ENCODE peak calls at places on chromosomes 6 and 20, in ten cellular contexts. O is tibial artery; P is left ventricle myocardium inferior; C is esophagus squamous epithelium; R is IMR-90; F is CD8-positive, alpha-beta T cell; X is heart left ventricle; J is endothelial cell of umbilical vein; I is neural progenitor cell; Y is psoas muscle. Z is an unnamed sample.

GRCh38 chr6:15246217-15247211 is 645 bp downstream of the JARID2 start:
- DNase-seq in R (peak; percentile 49), F (no peak), P (no peak), O (no peak), I (peak; percentile 43), C (no peak), J (no peak), X (no peak), Y (no peak), Z (no peak)

GRCh38 chr20:36311141-36311853 is 5.2 kb downstream of the DLGAP4 start:
- DNase-seq in X (no peak), R (no peak), O (no peak), F (no peak), C (no peak), I (no peak), J (no peak), Y (no peak), P (no peak), Z (peak; percentile 39)

GRCh38 chr20:33554914-33555420 is 65.1 kb downstream of the CBFA2T2 start:
- DNase-seq in J (peak; percentile 94), C (no peak), O (no peak), Y (no peak), P (no peak), F (no peak), R (peak; percentile 99), I (peak; percentile 33), X (no peak), Z (no peak)

GRCh38 chr6:127855542-127856159 is 45.2 kb downstream of the THEMIS start:
- DNase-seq in F (no peak), R (peak; percentile 45), J (peak; percentile 61), C (no peak), I (peak; percentile 18), Y (no peak), X (no peak), P (no peak), O (no peak), Z (no peak)

GRCh38 chr6:25968769-25969168 is 6.2 kb downstream of the TRIM38 start:
- DNase-seq in F (no peak), O (no peak), P (no peak), X (no peak), J (no peak), I (no peak), R (peak; percentile 17), C (no peak), Y (peak; percentile 17), Z (no peak)

GRCh38 chr6:120211955-120212792 is 862.6 kb upstream of the MAN1A1 start:
- DNase-seq in R (no peak), J (no peak), X (no peak), P (no peak), Y (no peak), C (no peak), I (no peak), O (no peak), F (no peak), Z (no peak)

GRCh38 chr20:10637062-10637559 is 36.7 kb downstream of the JAG1 start:
- DNase-seq in O (peak; percentile 79), P (no peak), F (no peak), Y (peak; percentile 55), C (no peak), I (no peak), J (no peak), R (peak; percentile 77), X (no peak), Z (peak; percentile 37)

GRCh38 chr6:1686117-1687098 is 76.7 kb downstream of the FOXC1 start:
- DNase-seq in F (no peak), X (no peak), J (peak; percentile 71), P (peak; percentile 21), I (no peak), R (peak; percentile 96), Y (peak; percentile 23), O (peak; percentile 44), C (no peak), Z (peak; percentile 86)

GRCh38 chr20:20641783-20642182 is 70.7 kb downstream of the RALGAPA2 start:
- DNase-seq in Y (no peak), P (no peak), X (no peak), C (no peak), I (no peak), O (no peak), J (no peak), F (no peak), R (no peak), Z (no peak)

GRCh38 chr6:77822265-77822664 is 169.4 kb downstream of the MEI4 start:
- DNase-seq in P (no peak), F (no peak), R (no peak), C (no peak), I (no peak), J (no peak), X (no peak), O (no peak), Y (no peak), Z (no peak)

GRCh38 chr6:56475736-56476457 is 166.8 kb downstream of the DST start:
- DNase-seq in C (no peak), F (no peak), Y (no peak), I (no peak), R (peak; percentile 71), P (peak; percentile 20), X (peak; percentile 55), J (peak; percentile 74), O (no peak), Z (no peak)

GRCh38 chr20:59164681-59165388 is 1.2 kb downstream of the ZNF831 start:
- DNase-seq in P (no peak), O (no peak), J (no peak), R (no peak), Y (no peak), I (no peak), X (no peak), F (no peak), C (no peak), Z (peak; percentile 52)

GRCh38 chr20:60123652-60124051 is 165.4 kb downstream of the CDH26 start:
- DNase-seq in P (no peak), I (no peak), Y (no peak), F (no peak), X (no peak), O (no peak), J (no peak), C (no peak), R (no peak), Z (no peak)

GRCh38 chr6:149499066-149499465 is 14.3 kb upstream of the ZC3H12D start:
- DNase-seq in I (no peak), J (peak; percentile 57), P (no peak), R (peak; percentile 98), O (no peak), Y (no peak), F (no peak), C (no peak), X (no peak), Z (no peak)

GRCh38 chr6:105272783-105273182 is 93.0 kb upstream of the POPDC3 start:
- DNase-seq in R (peak; percentile 44), Y (peak; percentile 25), P (no peak), F (no peak), O (no peak), J (peak; percentile 24), X (no peak), I (peak; percentile 19), C (no peak), Z (no peak)

GRCh38 chr6:168217880-168218537 is 101.6 kb downstream of the DACT2 start:
- DNase-seq in F (no peak), R (no peak), I (no peak), J (no peak), X (no peak), O (no peak), C (no peak), Y (no peak), P (no peak), Z (peak; percentile 61)

GRCh38 chr6:81761197-81761596 is 8.7 kb upstream of the TENT5A start:
- DNase-seq in F (no peak), R (peak; percentile 62), X (no peak), Y (no peak), I (no peak), O (no peak), P (no peak), J (peak; percentile 27), C (no peak), Z (no peak)

GRCh38 chr6:75579951-75580350 is 21.7 kb upstream of the SENP6 start:
- DNase-seq in I (no peak), J (no peak), P (no peak), Y (no peak), F (no peak), C (no peak), R (no peak), O (no peak), X (no peak), Z (no peak)

GRCh38 chr20:34871320-34871926 is 1.2 kb downstream of the GGT7 start:
- DNase-seq in J (no peak), Y (no peak), F (no peak), C (no peak), O (no peak), I (no peak), X (no peak), P (no peak), R (no peak), Z (no peak)

GRCh38 chr6:138393871-138394783 is 9.9 kb upstream of the HEBP2 start:
- DNase-seq in F (no peak), Y (no peak), O (no peak), P (no peak), R (no peak), J (no peak), C (no peak), X (no peak), I (no peak), Z (no peak)
- H3K27ac ChIP-seq in F (no peak overlapping the region), Y (no peak overlapping the region), O (no peak overlapping the region), P (peak overlapping the region; percentile 36), R (no peak overlapping the region), J (no peak overlapping the region), C (no peak overlapping the region), X (no peak overlapping the region), I (no peak overlapping the region), Z (no peak overlapping the region)

GRCh38 chr6:307874-308273 is 15.6 kb downstream of the DUSP22 start:
- DNase-seq in P (no peak), I (no peak), F (no peak), C (no peak), Y (no peak), R (no peak), O (no peak), J (no peak), X (no peak), Z (no peak)
- H3K9me3 ChIP-seq in P (no peaks in the 10 kb centered on the region), I (peaks cover 5% of the 10 kb centered on the region), F (no peaks in the 10 kb centered on the region), C (no peaks in the 10 kb centered on the region), Y (no peaks in the 10 kb centered on the region), R (peaks cover 5% of the 10 kb centered on the region), O (no peaks in the 10 kb centered on the region), J (no peaks in the 10 kb centered on the region), X (no peaks in the 10 kb centered on the region), Z (no peaks in the 10 kb centered on the region)

GRCh38 chr6:37177083-37177949 is 7.4 kb downstream of the PIM1 start:
- DNase-seq in P (no peak), O (no peak), F (no peak), X (no peak), C (no peak), I (no peak), J (no peak), Y (no peak), R (no peak), Z (no peak)
- H3K4me1 ChIP-seq in P (peaks cover 22% of the 10 kb centered on the region), O (peaks cover 4% of the 10 kb centered on the region), F (peaks cover 84% of the 10 kb centered on the region), X (peaks cover 5% of the 10 kb centered on the region), C (peaks cover 51% of the 10 kb centered on the region), I (peaks cover 3% of the 10 kb centered on the region), J (no peaks in the 10 kb centered on the region), Y (peaks cover 9% of the 10 kb centered on the region), R (peaks cover 4% of the 10 kb centered on the region), Z (peaks cover 15% of the 10 kb centered on the region)

DNA sequence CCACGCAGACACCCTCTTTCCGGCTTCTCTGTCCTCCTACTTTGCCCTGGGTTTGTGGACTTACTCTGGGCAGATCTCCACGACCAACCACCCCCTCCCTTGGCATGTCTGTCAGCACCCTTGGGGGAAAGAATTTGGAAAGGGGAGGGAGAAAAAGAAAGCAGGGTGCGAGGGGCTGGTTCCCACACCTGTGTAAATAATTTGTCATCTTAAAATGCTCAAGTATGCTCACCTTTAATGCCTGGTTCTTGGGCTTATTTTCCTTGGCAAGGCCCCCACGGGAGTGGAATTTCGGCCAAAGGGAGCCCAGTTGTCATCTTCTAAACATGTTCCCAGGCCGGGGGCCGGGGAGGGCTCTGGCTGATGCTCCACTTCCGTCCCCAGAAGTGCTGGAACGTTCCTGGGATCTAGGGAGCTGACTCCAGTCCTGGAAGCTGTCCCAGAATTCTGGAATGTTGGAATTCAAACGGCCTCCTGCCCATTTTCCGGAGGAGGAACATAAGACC is 122.1 kb downstream of the CEBPB start:
- DNase-seq in F (no peak), I (no peak), Y (peak; percentile 79), X (peak; percentile 78), J (peak; percentile 30), P (peak; percentile 70), R (peak; percentile 93), C (no peak), O (peak; percentile 79), Z (peak; percentile 61)
- H3K27ac ChIP-seq in F (no peak overlapping the region), I (no peak overlapping the region), Y (peak overlapping the region; percentile 20), X (peak overlapping the region; percentile 68), J (no peak overlapping the region), P (peak overlapping the region; percentile 70), R (peak overlapping the region; percentile 55), C (peak overlapping the region; percentile 81), O (peak overlapping the region; percentile 79), Z (peak overlapping the region; percentile 85)

Z was measured in ascending aorta.